ENCODE peak calls at places on chromosomes 16 and 17, in seven cellular contexts. One of them, this sample, is unnamed.

GRCh38 chr17:36592316-36592710 is 634 bp downstream of the DHRS11 start:
- DNase-seq in GM19239: no peak
- DNase-seq in NB4: peak
- DNase-seq in anterior cingulate cortex: no peak
- DNase-seq in PC-3: peak
- DNase-seq in progenitor cell of endocrine pancreas: no peak
- DNase-seq in HEK293T: no peak
- DNase-seq in this sample: peak

GRCh38 chr16:12319464-12320030 is 343.0 kb downstream of the SNX29 start:
- DNase-seq in GM19239: no peak
- DNase-seq in NB4: no peak
- DNase-seq in anterior cingulate cortex: no peak
- DNase-seq in PC-3: no peak
- DNase-seq in progenitor cell of endocrine pancreas: no peak
- DNase-seq in HEK293T: no peak
- DNase-seq in this sample: no peak

GRCh38 chr16:80993293-80993691 is 13.4 kb downstream of the CMC2 start:
- DNase-seq in GM19239: no peak
- DNase-seq in NB4: no peak
- DNase-seq in anterior cingulate cortex: no peak
- DNase-seq in PC-3: no peak
- DNase-seq in progenitor cell of endocrine pancreas: no peak
- DNase-seq in HEK293T: no peak
- DNase-seq in this sample: peak

GRCh38 chr16:3115011-3115410 is 2.6 kb downstream of the ZNF205 start:
- DNase-seq in GM19239: no peak
- DNase-seq in NB4: no peak
- DNase-seq in anterior cingulate cortex: no peak
- DNase-seq in PC-3: no peak
- DNase-seq in progenitor cell of endocrine pancreas: no peak
- DNase-seq in HEK293T: no peak
- DNase-seq in this sample: no peak

GRCh38 chr17:78879679-78880186 is 23.3 kb downstream of the CEP295NL start:
- DNase-seq in GM19239: no peak
- DNase-seq in NB4: no peak
- DNase-seq in anterior cingulate cortex: no peak
- DNase-seq in PC-3: no peak
- DNase-seq in progenitor cell of endocrine pancreas: no peak
- DNase-seq in HEK293T: no peak
- DNase-seq in this sample: no peak

GRCh38 chr16:19879241-19879792 is 5.3 kb downstream of the GPRC5B start:
- DNase-seq in GM19239: no peak
- DNase-seq in NB4: no peak
- DNase-seq in anterior cingulate cortex: peak
- DNase-seq in PC-3: no peak
- DNase-seq in progenitor cell of endocrine pancreas: no peak
- DNase-seq in HEK293T: no peak
- DNase-seq in this sample: peak

GRCh38 chr16:30406911-30407793 is at the start of gene ZNF771:
- DNase-seq in GM19239: peak
- DNase-seq in NB4: peak
- DNase-seq in anterior cingulate cortex: peak
- DNase-seq in PC-3: peak
- DNase-seq in progenitor cell of endocrine pancreas: peak
- DNase-seq in HEK293T: peak
- DNase-seq in this sample: peak

GRCh38 chr17:58452738-58453137 is 35.4 kb upstream of the RNF43 start:
- DNase-seq in GM19239: no peak
- DNase-seq in NB4: no peak
- DNase-seq in anterior cingulate cortex: no peak
- DNase-seq in PC-3: peak
- DNase-seq in progenitor cell of endocrine pancreas: no peak
- DNase-seq in HEK293T: no peak
- DNase-seq in this sample: no peak

GRCh38 chr16:1895949-1896675 is 22.1 kb downstream of the HS3ST6 start:
- DNase-seq in GM19239: no peak
- DNase-seq in NB4: no peak
- DNase-seq in anterior cingulate cortex: no peak
- DNase-seq in PC-3: no peak
- DNase-seq in progenitor cell of endocrine pancreas: no peak
- DNase-seq in HEK293T: no peak
- DNase-seq in this sample: no peak

GRCh38 chr17:50023520-50023919 is 28.5 kb upstream of the DLX3 start:
- DNase-seq in GM19239: no peak
- DNase-seq in NB4: no peak
- DNase-seq in anterior cingulate cortex: no peak
- DNase-seq in PC-3: no peak
- DNase-seq in progenitor cell of endocrine pancreas: no peak
- DNase-seq in HEK293T: no peak
- DNase-seq in this sample: no peak

GRCh38 chr16:9847146-9847545 is 335.1 kb downstream of the GRIN2A start:
- DNase-seq in GM19239: no peak
- DNase-seq in NB4: no peak
- DNase-seq in anterior cingulate cortex: no peak
- DNase-seq in PC-3: no peak
- DNase-seq in progenitor cell of endocrine pancreas: no peak
- DNase-seq in HEK293T: no peak
- DNase-seq in this sample: no peak

GRCh38 chr17:72076678-72077030 is 44.2 kb upstream of the SOX9 start:
- DNase-seq in GM19239: no peak
- DNase-seq in NB4: no peak
- DNase-seq in anterior cingulate cortex: no peak
- DNase-seq in PC-3: no peak
- DNase-seq in progenitor cell of endocrine pancreas: no peak
- DNase-seq in HEK293T: no peak
- DNase-seq in this sample: no peak

GRCh38 chr16:49281843-49282642 is 405 bp upstream of the CBLN1 start:
- DNase-seq in GM19239: peak
- DNase-seq in NB4: no peak
- DNase-seq in anterior cingulate cortex: peak
- DNase-seq in PC-3: peak
- DNase-seq in progenitor cell of endocrine pancreas: peak
- DNase-seq in HEK293T: peak
- DNase-seq in this sample: peak

GRCh38 chr17:77153487-77153886 is 12.7 kb downstream of the SEC14L1 start:
- DNase-seq in GM19239: no peak
- DNase-seq in NB4: no peak
- DNase-seq in anterior cingulate cortex: no peak
- DNase-seq in PC-3: no peak
- DNase-seq in progenitor cell of endocrine pancreas: no peak
- DNase-seq in HEK293T: no peak
- DNase-seq in this sample: no peak

GRCh38 chr17:82146663-82147654 is 48.9 kb upstream of the FASN start:
- DNase-seq in GM19239: no peak
- DNase-seq in NB4: no peak
- DNase-seq in anterior cingulate cortex: no peak
- DNase-seq in PC-3: no peak
- DNase-seq in progenitor cell of endocrine pancreas: no peak
- DNase-seq in HEK293T: no peak
- DNase-seq in this sample: no peak

GRCh38 chr17:2084129-2084765 is 29.3 kb downstream of the HIC1 start:
- DNase-seq in GM19239: no peak
- DNase-seq in NB4: no peak
- DNase-seq in anterior cingulate cortex: no peak
- DNase-seq in PC-3: peak
- DNase-seq in progenitor cell of endocrine pancreas: no peak
- DNase-seq in HEK293T: no peak
- DNase-seq in this sample: peak

GRCh38 chr17:5078106-5079028 is at the start of gene ZFP3:
- DNase-seq in GM19239: peak
- DNase-seq in NB4: peak
- DNase-seq in anterior cingulate cortex: peak
- DNase-seq in PC-3: peak
- DNase-seq in progenitor cell of endocrine pancreas: no peak
- DNase-seq in HEK293T: no peak
- DNase-seq in this sample: peak

GRCh38 chr17:17420561-17421269 is 56.1 kb upstream of the MED9 start:
- DNase-seq in GM19239: no peak
- DNase-seq in NB4: peak
- DNase-seq in anterior cingulate cortex: no peak
- DNase-seq in PC-3: no peak
- DNase-seq in progenitor cell of endocrine pancreas: no peak
- DNase-seq in HEK293T: no peak
- DNase-seq in this sample: no peak

GRCh38 chr17:8621585-8621984 is 8.9 kb downstream of the MYH10 start:
- DNase-seq in GM19239: no peak
- DNase-seq in NB4: peak
- DNase-seq in anterior cingulate cortex: no peak
- DNase-seq in PC-3: no peak
- DNase-seq in progenitor cell of endocrine pancreas: no peak
- DNase-seq in HEK293T: no peak
- DNase-seq in this sample: no peak